ENCODE peak calls at places on chromosomes 13 and 19, in eight cellular contexts. G is thoracic aorta; F is H9; P is activated CD8-positive, alpha-beta T cell treated with anti-CD3 and anti-CD28 coated beads for 36 hours; S is endothelial cell; H is fibroblast of lung; O is brain microvascular endothelial cell; R is CD4-positive, alpha-beta T cell. J is an unnamed sample.
A peak's percentile ranks its signal among the peaks of the same experiment; 100 is the strongest.

GRCh38 chr19:45496349-45496953 is 396 bp downstream of the RTN2 start:
- DNase-seq in P (peak; percentile 59), O (no peak), G (no peak), F (peak; percentile 82), S (peak; percentile 67), H (no peak), R (peak; percentile 45), J (peak; percentile 48)

GRCh38 chr19:40523322-40524047 is 53.2 kb upstream of the SHKBP1 start:
- DNase-seq in P (peak; percentile 67), R (no peak), F (peak; percentile 90), O (peak; percentile 25), G (no peak), S (peak; percentile 76), H (peak; percentile 37), J (peak; percentile 68)

GRCh38 chr19:8537099-8537498 is 23.1 kb upstream of the ZNF414 start:
- DNase-seq in P (no peak), O (no peak), F (no peak), S (no peak), H (no peak), R (no peak), G (no peak), J (no peak)

GRCh38 chr19:33062902-33063301 is 1.8 kb downstream of the RHPN2 start:
- DNase-seq in H (no peak), G (no peak), R (no peak), F (no peak), S (no peak), O (no peak), P (no peak), J (no peak)

GRCh38 chr13:79432992-79433391 is 26.9 kb upstream of the RBM26 start:
- DNase-seq in F (no peak), G (no peak), P (no peak), R (no peak), H (no peak), S (no peak), O (no peak), J (no peak)

GRCh38 chr13:52461265-52461664 is 6.0 kb downstream of the CKAP2 start:
- DNase-seq in H (no peak), P (no peak), S (no peak), R (no peak), F (no peak), G (no peak), O (no peak), J (no peak)

GRCh38 chr13:113047587-113047986 is 58.0 kb upstream of the F7 start:
- DNase-seq in O (no peak), P (no peak), F (no peak), R (no peak), H (no peak), S (no peak), G (no peak), J (no peak)

GRCh38 chr13:19864018-19864338 is 529 bp upstream of the ZMYM5 start:
- DNase-seq in S (peak; percentile 61), F (no peak), H (peak; percentile 83), R (peak; percentile 44), G (no peak), O (peak; percentile 56), P (peak; percentile 68), J (peak; percentile 66)

GRCh38 chr19:4380254-4380727 is 20.1 kb downstream of the SH3GL1 start:
- DNase-seq in S (no peak), H (no peak), G (no peak), O (no peak), P (peak; percentile 75), F (no peak), R (peak; percentile 58), J (peak; percentile 56)

DNA sequence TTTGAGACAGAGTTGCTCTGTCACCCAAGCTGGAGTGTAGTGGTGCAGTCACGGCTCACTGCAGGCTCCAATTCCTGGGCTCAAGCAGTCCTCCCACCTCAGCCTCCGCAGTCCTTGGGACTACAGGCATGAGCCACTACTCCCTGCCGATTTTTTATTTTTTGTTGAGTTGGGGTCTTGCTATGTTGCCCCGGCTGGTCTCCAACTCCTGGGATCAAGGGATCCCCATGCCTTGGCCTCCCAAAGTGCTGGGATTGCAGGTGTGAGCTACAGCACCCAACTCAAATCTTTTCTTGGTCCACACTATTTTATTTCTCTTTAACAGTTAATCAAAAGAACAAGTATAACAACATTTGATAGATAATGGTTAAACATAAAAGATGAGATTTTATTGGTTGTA is 7.5 kb downstream of the CCNE1 start:
- DNase-seq in F (no peak), S (no peak), R (no peak), O (no peak), G (no peak), P (no peak), H (no peak), J (no peak)
- TF ChIP-seq CTCF in F (no peak), S (no peak), R (no peak), O (no peak), G (no peak), P (no peak), H (no peak), J (no peak)

DNA sequence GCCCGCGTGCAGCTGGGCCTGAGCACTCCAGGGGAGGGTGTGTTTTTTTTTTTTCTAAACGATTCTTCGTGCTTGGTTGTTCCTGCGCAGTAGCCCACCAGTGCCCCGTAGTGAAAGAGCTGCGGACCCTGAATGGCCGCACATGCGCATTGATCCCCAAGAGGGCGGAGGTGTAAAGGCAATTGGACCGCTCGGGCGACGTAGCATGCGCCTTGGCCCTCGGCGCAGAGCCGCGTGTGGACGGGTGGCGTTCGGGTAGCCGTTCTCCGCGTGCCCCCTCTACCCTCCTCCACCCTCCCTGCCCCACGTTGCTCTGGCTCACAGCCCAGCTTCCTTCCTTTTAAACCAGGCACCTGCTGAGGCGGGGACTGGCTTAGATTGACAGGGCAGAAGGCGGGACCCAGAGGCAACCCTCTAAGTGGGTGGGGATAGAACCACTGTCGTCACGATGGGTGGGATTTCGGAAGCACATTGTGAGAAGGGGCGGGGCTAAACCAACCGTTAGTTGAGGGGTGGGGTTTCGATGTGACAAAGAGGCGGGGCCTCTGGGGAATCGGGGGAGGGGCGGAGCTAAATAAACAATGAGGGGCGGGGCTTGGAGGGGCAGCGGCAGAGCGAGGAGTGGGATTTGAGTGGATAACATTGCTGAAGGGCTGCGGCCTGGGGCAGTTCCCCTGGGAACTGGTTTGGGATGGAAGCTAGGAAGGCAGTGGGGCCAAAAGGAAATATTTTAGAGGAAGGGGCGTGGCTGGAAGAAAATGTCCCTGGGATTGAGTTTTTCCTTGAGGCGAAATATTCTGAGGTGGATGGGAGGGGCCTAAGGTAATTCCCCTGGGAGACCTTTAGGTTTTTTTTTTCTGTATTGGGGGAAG is 543 bp upstream of the NUP62 start:
- DNase-seq in P (peak; percentile 98), S (peak; percentile 91), O (peak; percentile 94), H (peak; percentile 94), F (peak; percentile 95), R (peak; percentile 84), G (peak; percentile 84), J (peak; percentile 97)
- TF ChIP-seq CTCF in P (no peak), S (no peak), O (no peak), H (no peak), F (no peak), R (no peak), G (no peak), J (no peak)

GRCh38 chr13:97512732-97513131 is 78.8 kb downstream of the RAP2A start:
- DNase-seq in R (no peak), G (no peak), P (no peak), F (no peak), H (no peak), O (no peak), S (no peak), J (no peak)
- TF ChIP-seq CTCF in R (no peak), G (no peak), P (no peak), F (peak; percentile 34), H (no peak), O (no peak), S (no peak), J (no peak)

DNA sequence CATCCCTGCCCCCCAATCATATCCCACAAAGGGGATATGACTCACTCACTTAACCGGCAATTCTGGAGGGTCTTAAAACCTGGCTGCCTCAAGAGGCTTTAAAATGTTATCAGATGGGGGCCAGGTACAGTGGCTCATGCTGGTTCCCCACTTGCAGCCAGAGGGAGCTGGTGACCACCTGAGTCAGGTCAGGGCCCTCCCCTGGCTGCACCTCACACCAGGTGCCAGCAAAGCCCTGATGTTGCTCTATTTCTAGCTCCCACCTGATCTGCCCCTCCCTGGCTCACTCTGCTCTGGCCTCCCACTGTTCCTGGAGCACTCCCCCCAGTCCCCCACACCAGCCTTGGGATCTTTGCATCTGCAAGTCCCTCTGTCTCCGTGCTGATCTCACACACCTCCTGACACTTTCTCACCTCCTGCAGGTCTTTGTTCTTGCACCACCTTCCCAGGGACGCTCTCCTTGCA is 14.2 kb downstream of the HPN start:
- DNase-seq in H (no peak), R (no peak), G (no peak), P (peak; percentile 46), O (no peak), F (peak; percentile 94), S (no peak), J (no peak)
- TF ChIP-seq CTCF in H (no peak), R (no peak), G (no peak), P (peak; percentile 14), O (peak; percentile 31), F (peak; percentile 84), S (no peak), J (peak; percentile 48)

DNA sequence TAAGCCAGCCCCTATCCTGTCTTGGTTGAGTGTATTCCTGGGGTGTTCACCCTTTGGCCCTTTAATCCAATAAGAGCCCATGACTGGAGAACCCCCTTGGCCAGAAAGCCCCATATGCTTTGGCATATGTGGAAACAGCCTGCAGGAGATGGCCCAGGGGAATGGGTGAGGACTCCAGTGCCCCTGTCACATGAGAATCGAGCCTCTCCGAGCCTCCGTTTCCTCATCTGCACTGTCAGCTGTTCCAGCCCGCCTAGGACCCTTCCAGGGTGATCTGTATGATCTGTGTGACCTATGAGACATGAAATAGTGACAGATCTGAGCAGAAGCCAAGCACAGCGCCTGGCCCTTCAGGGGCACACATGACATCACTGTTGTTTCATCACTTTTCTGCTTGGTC is 300.7 kb downstream of the ZNF536 start:
- DNase-seq in G (no peak), S (no peak), P (no peak), R (no peak), H (no peak), F (no peak), O (no peak), J (no peak)
- TF ChIP-seq CTCF in G (no peak), S (no peak), P (no peak), R (no peak), H (no peak), F (no peak), O (no peak), J (no peak)

GRCh38 chr19:27974082-27974513 is 1238.9 kb downstream of the UQCRFS1 start:
- DNase-seq in S (peak; percentile 39), O (peak; percentile 4), R (no peak), F (peak; percentile 44), H (peak; percentile 56), G (no peak), P (peak; percentile 20), J (peak; percentile 18)
- TF ChIP-seq CTCF in S (peak; percentile 50), O (peak; percentile 78), R (no peak), F (peak; percentile 89), H (peak; percentile 19), G (no peak), P (peak; percentile 42), J (peak; percentile 73)

GRCh38 chr13:27788271-27788670 is 4.0 kb upstream of the GSX1 start:
- DNase-seq in S (no peak), F (no peak), G (no peak), P (no peak), H (no peak), O (no peak), R (no peak), J (no peak)

DNA sequence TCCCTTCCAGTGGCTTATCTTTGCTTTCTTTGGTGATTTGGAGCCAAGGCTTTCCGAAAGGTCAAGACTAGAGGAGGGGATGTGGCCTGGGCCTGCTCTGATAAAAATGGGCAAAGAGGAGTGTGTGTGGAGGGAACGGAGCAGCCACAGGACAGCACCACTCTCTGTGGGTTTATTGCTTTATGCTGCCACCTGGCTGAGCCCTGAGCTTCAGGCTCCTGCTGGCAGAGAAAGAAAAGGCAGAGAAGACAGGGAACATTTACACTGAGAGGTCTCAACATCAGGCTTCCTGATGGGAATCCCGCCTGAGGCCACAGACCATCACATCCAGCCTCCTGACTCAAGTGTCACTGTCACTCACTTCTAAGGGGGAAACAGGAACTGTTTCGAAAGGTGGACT is 9.2 kb upstream of the GSX1 start:
- DNase-seq in H (peak; percentile 3), F (peak; percentile 68), O (no peak), G (no peak), P (no peak), S (no peak), R (no peak), J (no peak)
- TF ChIP-seq CTCF in H (peak; percentile 29), F (peak; percentile 52), O (peak; percentile 44), G (no peak), P (no peak), S (no peak), R (no peak), J (peak; percentile 28)

J was measured in GM10248.